ENCODE peak calls at places on chromosomes 11 and 22, in nine cellular contexts. L, O, K, Y, J, E, Q, U and X are unnamed samples.

GRCh38 chr11:35045219-35045819 is 93.7 kb upstream of the CD44 start:
- DNase-seq in L (peak), O (peak), K (peak), Y (no peak), J (no peak), E (peak), Q (peak), U (no peak), X (peak)

GRCh38 chr11:3216027-3216525 is 2.5 kb downstream of the MRGPRG start:
- DNase-seq in L (no peak), O (no peak), K (no peak), Y (no peak), J (no peak), E (no peak), Q (no peak), U (no peak), X (no peak)

GRCh38 chr22:24566899-24567511 is 11.2 kb downstream of the SNRPD3 start:
- DNase-seq in L (no peak), O (no peak), K (no peak), Y (no peak), J (no peak), E (no peak), Q (no peak), U (peak), X (no peak)

GRCh38 chr11:62245271-62245753 is 3.3 kb downstream of the SCGB1D2 start:
- DNase-seq in L (no peak), O (no peak), K (no peak), Y (peak), J (no peak), E (no peak), Q (peak), U (peak), X (peak)

GRCh38 chr22:44175676-44176075 is 5.0 kb upstream of the PARVG start:
- DNase-seq in L (no peak), O (no peak), K (no peak), Y (no peak), J (no peak), E (no peak), Q (no peak), U (no peak), X (no peak)

GRCh38 chr11:30889116-30889765 is 303.1 kb upstream of the MPPED2 start:
- DNase-seq in L (no peak), O (no peak), K (no peak), Y (peak), J (no peak), E (no peak), Q (no peak), U (peak), X (no peak)

GRCh38 chr22:40040927-40041326 is 46.2 kb downstream of the FAM83F start:
- DNase-seq in L (no peak), O (no peak), K (no peak), Y (peak), J (no peak), E (no peak), Q (no peak), U (peak), X (no peak)

GRCh38 chr11:1826552-1827094 is 8.2 kb upstream of the SYT8 start:
- DNase-seq in L (no peak), O (no peak), K (no peak), Y (peak), J (peak), E (no peak), Q (no peak), U (peak), X (no peak)

GRCh38 chr11:104152941-104153340 is 11.0 kb downstream of the PDGFD start:
- DNase-seq in L (no peak), O (no peak), K (no peak), Y (no peak), J (no peak), E (no peak), Q (no peak), U (no peak), X (no peak)

GRCh38 chr11:45158210-45158644 is 11.8 kb downstream of the PRDM11 start:
- DNase-seq in L (no peak), O (no peak), K (no peak), Y (no peak), J (no peak), E (no peak), Q (no peak), U (peak), X (no peak)

GRCh38 chr11:108654994-108655631 is 9.8 kb upstream of the DDX10 start:
- DNase-seq in L (no peak), O (no peak), K (peak), Y (peak), J (no peak), E (no peak), Q (peak), U (peak), X (no peak)

GRCh38 chr22:47918276-47918928 is 1156.0 kb downstream of the TBC1D22A start:
- DNase-seq in L (peak), O (no peak), K (no peak), Y (no peak), J (no peak), E (no peak), Q (peak), U (no peak), X (no peak)

GRCh38 chr11:111419641-111420327 is 40.7 kb upstream of the POU2AF1 start:
- DNase-seq in L (no peak), O (no peak), K (no peak), Y (no peak), J (no peak), E (no peak), Q (no peak), U (no peak), X (no peak)

GRCh38 chr11:62472063-62472884 is 53.4 kb downstream of the SCGB1A1 start:
- DNase-seq in L (no peak), O (no peak), K (no peak), Y (peak), J (no peak), E (no peak), Q (no peak), U (no peak), X (no peak)

GRCh38 chr11:98007072-98007471 is 1013.7 kb upstream of the CNTN5 start:
- DNase-seq in L (no peak), O (no peak), K (no peak), Y (no peak), J (no peak), E (no peak), Q (no peak), U (no peak), X (no peak)

GRCh38 chr11:75078233-75078632 is 18.4 kb downstream of the OR2AT4 start:
- DNase-seq in L (no peak), O (no peak), K (no peak), Y (peak), J (no peak), E (no peak), Q (no peak), U (peak), X (no peak)

GRCh38 chr11:111373590-111373989 is 5.5 kb downstream of the POU2AF1 start:
- DNase-seq in L (no peak), O (no peak), K (no peak), Y (no peak), J (no peak), E (no peak), Q (no peak), U (no peak), X (no peak)

GRCh38 chr11:84398017-84398626 is 1112.0 kb upstream of the CCDC90B start:
- DNase-seq in L (no peak), O (no peak), K (no peak), Y (no peak), J (peak), E (no peak), Q (no peak), U (peak), X (no peak)

GRCh38 chr11:1117970-1118369 is 39.8 kb upstream of the MUC5AC start:
- DNase-seq in L (no peak), O (no peak), K (no peak), Y (no peak), J (no peak), E (no peak), Q (no peak), U (no peak), X (no peak)

GRCh38 chr11:8732748-8733241 is 50.2 kb downstream of the RPL27A start:
- DNase-seq in L (no peak), O (peak), K (no peak), Y (peak), J (no peak), E (no peak), Q (no peak), U (peak), X (no peak)

GRCh38 chr11:71330349-71330748 is 78.0 kb upstream of the SHANK2 start:
- DNase-seq in L (no peak), O (no peak), K (no peak), Y (no peak), J (no peak), E (no peak), Q (no peak), U (no peak), X (no peak)

GRCh38 chr11:128841461-128842072 is 25.5 kb downstream of the KCNJ1 start:
- DNase-seq in L (no peak), O (peak), K (no peak), Y (no peak), J (no peak), E (no peak), Q (no peak), U (no peak), X (peak)

GRCh38 chr11:8328231-8328794 is 64.6 kb upstream of the LMO1 start:
- DNase-seq in L (no peak), O (no peak), K (no peak), Y (no peak), J (no peak), E (no peak), Q (no peak), U (no peak), X (no peak)

GRCh38 chr11:65417221-65417701 is 5.3 kb upstream of the NEAT1 start:
- DNase-seq in L (no peak), O (peak), K (no peak), Y (peak), J (no peak), E (no peak), Q (peak), U (peak), X (peak)

GRCh38 chr11:63537293-63538101 is 889 bp downstream of the PLAAT4 start:
- DNase-seq in L (no peak), O (no peak), K (no peak), Y (peak), J (no peak), E (no peak), Q (no peak), U (peak), X (no peak)

GRCh38 chr11:64745523-64746328 is 1.8 kb upstream of the RASGRP2 start:
- DNase-seq in L (peak), O (peak), K (no peak), Y (peak), J (no peak), E (peak), Q (peak), U (peak), X (peak)

GRCh38 chr22:46052801-46053562 is 76.0 kb upstream of the WNT7B start:
- DNase-seq in L (no peak), O (peak), K (peak), Y (peak), J (no peak), E (no peak), Q (no peak), U (peak), X (no peak)

GRCh38 chr22:37501176-37501609 is 15.0 kb upstream of the MFNG start:
- DNase-seq in L (no peak), O (no peak), K (no peak), Y (no peak), J (no peak), E (no peak), Q (no peak), U (no peak), X (no peak)

GRCh38 chr22:40668611-40669390 is 10.5 kb upstream of the MCHR1 start:
- DNase-seq in L (no peak), O (no peak), K (peak), Y (peak), J (peak), E (no peak), Q (no peak), U (peak), X (no peak)

GRCh38 chr11:76700177-76701100 is 29.9 kb upstream of the LRRC32 start:
- DNase-seq in L (no peak), O (no peak), K (no peak), Y (peak), J (peak), E (no peak), Q (no peak), U (peak), X (no peak)

GRCh38 chr11:70331901-70332300 is 61.4 kb downstream of the PPFIA1 start:
- DNase-seq in L (no peak), O (no peak), K (no peak), Y (no peak), J (no peak), E (no peak), Q (no peak), U (no peak), X (no peak)

GRCh38 chr11:35146074-35146521 is 7.1 kb downstream of the CD44 start:
- DNase-seq in L (peak), O (peak), K (peak), Y (no peak), J (no peak), E (no peak), Q (peak), U (no peak), X (no peak)

GRCh38 chr11:128407962-128408361 is 179.4 kb downstream of the ETS1 start:
- DNase-seq in L (no peak), O (no peak), K (no peak), Y (peak), J (peak), E (no peak), Q (no peak), U (peak), X (no peak)

GRCh38 chr11:120184946-120185677 is 25.7 kb upstream of the OAF start:
- DNase-seq in L (no peak), O (no peak), K (no peak), Y (peak), J (no peak), E (no peak), Q (no peak), U (peak), X (no peak)